ENCODE peak calls at places on chromosomes 12 and 14, in four cellular contexts. Y is fibroblast of lung, S is ovary, M is gastrocnemius medialis. H is an unnamed sample.

GRCh38 chr12:97989366-97989940 is 525.9 kb upstream of the TMPO start:
- DNase-seq in Y (no peak), S (no peak), M (no peak), H (no peak)

GRCh38 chr12:62732861-62733427 is 202.0 kb downstream of the PPM1H start:
- DNase-seq in Y (peak; percentile 71), S (no peak), M (no peak), H (no peak)

GRCh38 chr12:25681580-25681979 is 128.5 kb upstream of the LMNTD1 start:
- DNase-seq in Y (no peak), S (no peak), M (no peak), H (no peak)

GRCh38 chr12:54231236-54231635 is 42.5 kb upstream of the SMUG1 start:
- DNase-seq in Y (no peak), S (no peak), M (no peak), H (no peak)

GRCh38 chr12:6452245-6452731 is 446 bp downstream of the TAPBPL start:
- DNase-seq in Y (no peak), S (peak; percentile 57), M (peak; percentile 82), H (no peak)

GRCh38 chr12:57008113-57008687 is 1.9 kb upstream of the ZBTB39 start:
- DNase-seq in Y (peak; percentile 84), S (no peak), M (no peak), H (no peak)

GRCh38 chr12:67410667-67411067 is 141.5 kb downstream of the CAND1 start:
- DNase-seq in Y (no peak), S (no peak), M (no peak), H (no peak)

GRCh38 chr12:117901631-117902030 is 67.2 kb downstream of the KSR2 start:
- DNase-seq in Y (no peak), S (no peak), M (no peak), H (no peak)

GRCh38 chr12:55258288-55258687 is 13.9 kb downstream of the OR6C74 start:
- DNase-seq in Y (no peak), S (no peak), M (no peak), H (no peak)

GRCh38 chr12:85057370-85057963 is 21.3 kb downstream of the LRRIQ1 start:
- DNase-seq in Y (peak; percentile 62), S (no peak), M (no peak), H (no peak)

GRCh38 chr12:92551853-92552397 is 150.9 kb upstream of the PLEKHG7 start:
- DNase-seq in Y (no peak), S (no peak), M (no peak), H (no peak)

GRCh38 chr12:48883305-48884171 is 17.9 kb upstream of the RND1 start:
- DNase-seq in Y (no peak), S (no peak), M (no peak), H (no peak)

GRCh38 chr12:110921262-110921661 is 883 bp upstream of the MYL2 start:
- DNase-seq in Y (peak; percentile 10), S (no peak), M (no peak), H (no peak)

GRCh38 chr14:72463291-72463866 is 430.5 kb downstream of the DPF3 start:
- DNase-seq in Y (no peak), S (no peak), M (no peak), H (no peak)

GRCh38 chr12:12979731-12980259 is 20.3 kb downstream of the HEBP1 start:
- DNase-seq in Y (peak; percentile 95), S (no peak), M (no peak), H (no peak)

GRCh38 chr14:22556021-22556989 is 32.7 kb downstream of the DAD1 start:
- DNase-seq in Y (peak; percentile 65), S (peak; percentile 23), M (peak; percentile 36), H (peak; percentile 80)

GRCh38 chr14:104654119-104654518 is 35.3 kb upstream of the INF2 start:
- DNase-seq in Y (no peak), S (no peak), M (no peak), H (no peak)

GRCh38 chr12:10372534-10372931 is 17.3 kb downstream of the KLRK1 start:
- DNase-seq in Y (no peak), S (no peak), M (no peak), H (no peak)

GRCh38 chr12:55658635-55659391 is 22.1 kb downstream of the OR10P1 start:
- DNase-seq in Y (no peak), S (no peak), M (no peak), H (no peak)

GRCh38 chr12:108337235-108338223 is 1.6 kb downstream of the CMKLR1 start:
- DNase-seq in Y (peak; percentile 9), S (no peak), M (no peak), H (no peak)

GRCh38 chr12:104175726-104176247 is 37.8 kb upstream of the NFYB start:
- DNase-seq in Y (no peak), S (no peak), M (no peak), H (no peak)

DNA sequence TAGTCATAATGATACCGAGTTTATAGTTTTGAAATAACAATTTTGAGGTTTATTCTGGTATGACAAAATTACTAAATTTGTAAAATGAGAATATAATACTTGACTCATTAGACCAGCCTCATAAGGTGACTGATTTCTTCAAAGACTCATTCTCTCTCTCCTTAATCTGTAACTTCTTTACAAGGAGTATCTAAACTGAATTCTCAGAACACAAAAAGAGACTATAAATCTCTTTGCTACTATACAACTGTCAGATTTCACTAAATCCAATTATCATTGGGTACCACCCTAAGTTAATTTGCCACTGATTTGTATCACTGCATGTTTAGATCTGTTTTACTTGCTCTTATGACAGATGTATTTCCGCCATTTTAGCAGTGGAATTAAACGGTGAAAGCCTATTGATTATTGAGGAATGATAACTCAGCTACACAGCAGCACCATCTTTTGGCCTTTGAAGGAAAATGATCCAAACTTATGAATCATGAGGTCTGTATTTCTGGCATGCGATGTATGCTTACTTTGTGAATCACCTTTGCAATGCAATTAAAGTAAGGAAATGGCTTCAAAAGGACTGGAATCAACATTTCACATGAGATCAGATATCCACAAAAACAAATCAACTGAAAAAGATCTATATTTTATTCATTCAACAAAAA is 161.2 kb downstream of the RERGL start:
- DNase-seq in Y (peak; percentile 3), S (no peak), M (no peak), H (no peak)
- TF ChIP-seq CTCF in Y (no peak), S (no peak), M (no peak), H (no peak)

GRCh38 chr12:120406553-120406952 is 31.4 kb upstream of the COX6A1 start:
- DNase-seq in Y (no peak), S (no peak), M (no peak), H (no peak)
- H3K4me1 ChIP-seq in Y (no peaks in the 10 kb centered on the region), S (no peaks in the 10 kb centered on the region), M (no peaks in the 10 kb centered on the region), H (no peaks in the 10 kb centered on the region)

GRCh38 chr14:89013098-89013504 is 188.7 kb downstream of the TTC8 start:
- DNase-seq in Y (peak; percentile 44), S (no peak), M (no peak), H (no peak)
- TF ChIP-seq CTCF in Y (peak; percentile 18), S (no peak), M (no peak), H (no peak)

GRCh38 chr14:93320489-93320888 is 12.3 kb downstream of the BTBD7 start:
- DNase-seq in Y (no peak), S (no peak), M (no peak), H (no peak)
- H3K4me1 ChIP-seq in Y (peaks cover 10% of the 10 kb centered on the region), S (peaks cover 4% of the 10 kb centered on the region), M (peaks cover 11% of the 10 kb centered on the region), H (peaks cover 57% of the 10 kb centered on the region)